ENCODE peak calls at places on chromosome 10, in four cellular contexts. S is IMR-90, W is mesendoderm, M is H9. P is an unnamed sample. For H3K27me3, the result is how much of the 10 kb centered on the place peaks cover.

GRCh38 chr10:35124540-35124939 is 2.1 kb upstream of the CREM start:
- DNase-seq in W (no peak), M (no peak), S (no peak), P (no peak)

GRCh38 chr10:101769541-101770180 is 6.3 kb downstream of the FGF8 start:
- DNase-seq in M (no peak), W (no peak), S (no peak), P (no peak)

GRCh38 chr10:47347303-47347675 is 874 bp upstream of the RBP3 start:
- DNase-seq in M (no peak), S (no peak), W (no peak), P (no peak)

GRCh38 chr10:74103560-74104248 is 46.9 kb downstream of the AP3M1 start:
- DNase-seq in S (peak), W (peak), M (no peak), P (no peak)

GRCh38 chr10:31605846-31606543 is 287.0 kb downstream of the ZEB1 start:
- DNase-seq in S (no peak), M (no peak), W (no peak), P (no peak)

GRCh38 chr10:93088466-93088865 is 14.8 kb downstream of the CYP26A1 start:
- DNase-seq in M (no peak), W (no peak), S (no peak), P (no peak)

GRCh38 chr10:114081911-114082583 is 38.4 kb downstream of the ADRB1 start:
- DNase-seq in W (no peak), M (no peak), S (no peak), P (no peak)

GRCh38 chr10:75238182-75239180 is 2.7 kb upstream of the COMTD1 start:
- DNase-seq in S (no peak), M (peak), W (peak), P (no peak)

GRCh38 chr10:111116762-111117445 is 40.1 kb downstream of the ADRA2A start:
- DNase-seq in W (no peak), S (no peak), M (peak), P (no peak)

GRCh38 chr10:99966306-99966705 is 43.4 kb downstream of the DNMBP start:
- DNase-seq in W (peak), M (no peak), S (peak), P (peak)

GRCh38 chr10:74825371-74826141 is 844 bp upstream of the KAT6B start:
- DNase-seq in M (no peak), W (no peak), S (no peak), P (no peak)

GRCh38 chr10:9015005-9015404 is 960.5 kb downstream of the GATA3 start:
- DNase-seq in S (no peak), W (no peak), M (no peak), P (no peak)

GRCh38 chr10:88205842-88206446 is 342.5 kb downstream of the PTEN start:
- DNase-seq in W (no peak), S (no peak), M (no peak), P (no peak)

GRCh38 chr10:76337641-76338040 is 906.2 kb downstream of the LRMDA start:
- DNase-seq in S (peak), W (no peak), M (no peak), P (no peak)

GRCh38 chr10:112650588-112651030 is 203.6 kb downstream of the VTI1A start:
- DNase-seq in M (no peak), S (peak), W (no peak), P (no peak)

GRCh38 chr10:65350619-65351018 is 1575.2 kb upstream of the LRRTM3 start:
- DNase-seq in M (no peak), W (no peak), S (no peak), P (no peak)

GRCh38 chr10:99548041-99548530 is 15.3 kb downstream of the NKX2-3 start:
- DNase-seq in W (peak), S (peak), M (peak), P (no peak)

GRCh38 chr10:50271564-50272250 is 20.4 kb upstream of the ASAH2 start:
- DNase-seq in S (no peak), M (no peak), W (peak), P (no peak)

GRCh38 chr10:61935085-61935484 is 33.6 kb downstream of the ARID5B start:
- DNase-seq in W (no peak), S (no peak), M (no peak), P (no peak)

GRCh38 chr10:6177880-6178281 is 24.9 kb upstream of the PFKFB3 start:
- DNase-seq in M (no peak), W (no peak), S (no peak), P (no peak)

GRCh38 chr10:103739039-103739764 is 116.2 kb downstream of the SH3PXD2A start:
- DNase-seq in W (peak), M (no peak), S (peak), P (peak)

GRCh38 chr10:71234017-71234894 is 21.9 kb downstream of the UNC5B start:
- DNase-seq in W (peak), M (no peak), S (no peak), P (no peak)

DNA sequence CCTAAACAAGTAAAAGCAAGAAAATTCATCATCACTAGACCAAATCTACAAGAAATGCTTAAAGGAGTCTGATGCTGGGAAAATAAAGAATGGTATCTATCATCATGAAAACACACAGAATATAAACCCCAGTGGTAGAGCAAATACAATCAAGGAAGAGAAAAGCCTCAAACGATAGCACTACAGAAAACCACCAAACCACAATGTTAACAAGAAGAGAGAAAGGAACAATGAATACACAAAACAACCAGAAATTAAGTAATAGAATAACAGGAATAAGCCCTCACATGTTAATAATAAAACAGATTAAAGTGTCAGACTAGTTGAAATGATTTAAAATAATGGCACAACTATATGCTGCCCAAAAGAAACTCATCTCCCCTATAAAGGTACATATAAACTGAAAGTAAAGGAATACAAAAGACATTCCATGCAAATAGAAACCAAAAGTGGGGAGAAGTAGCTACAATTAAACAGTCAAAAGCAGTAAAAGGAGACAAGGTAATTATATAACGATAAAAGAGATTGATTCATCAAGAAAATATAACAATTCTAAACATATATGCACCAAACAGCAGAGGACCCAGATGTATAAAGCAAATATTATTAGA is 77.3 kb downstream of the JMJD1C start:
- DNase-seq in S (peak), W (no peak), M (no peak), P (no peak)
- H2BK5ac ChIP-seq in S (no peak), W (no peak), M (no peak), P (no peak)

GRCh38 chr10:1774796-1775195 is 37.5 kb upstream of the ADARB2 start:
- DNase-seq in S (no peak), M (peak), W (peak), P (no peak)

GRCh38 chr10:1776127-1776662 is 38.9 kb upstream of the ADARB2 start:
- DNase-seq in S (no peak), M (no peak), W (no peak), P (no peak)

GRCh38 chr10:1782841-1783240 is 45.5 kb upstream of the ADARB2 start:
- DNase-seq in W (no peak), S (no peak), M (no peak), P (no peak)

GRCh38 chr10:1779796-1780195 is 42.5 kb upstream of the ADARB2 start:
- DNase-seq in W (no peak), S (no peak), M (no peak), P (no peak)

GRCh38 chr10:1778570-1778969 is 41.2 kb upstream of the ADARB2 start:
- DNase-seq in S (no peak), M (no peak), W (no peak), P (no peak)
- H3K27me3 ChIP-seq in S (under half), M (under half), W (under half), P (under half)

GRCh38 chr10:63462442-63462841 is 3.3 kb downstream of the JMJD1C start:
- DNase-seq in S (no peak), M (no peak), W (no peak), P (no peak)

GRCh38 chr10:63464402-63465292 is 1.1 kb downstream of the JMJD1C start:
- DNase-seq in S (peak), M (no peak), W (no peak), P (peak)

GRCh38 chr10:63466168-63466935 is 575 bp upstream of the JMJD1C start:
- DNase-seq in M (peak), W (peak), S (peak), P (peak)

GRCh38 chr10:63467833-63468232 is 2.1 kb upstream of the JMJD1C start:
- DNase-seq in S (peak), W (no peak), M (no peak), P (no peak)

GRCh38 chr10:63465293-63466167 is at the start of gene JMJD1C:
- DNase-seq in S (peak), W (peak), M (peak), P (peak)
- H2BK5ac ChIP-seq in S (peak), W (peak), M (no peak), P (peak)

GRCh38 chr10:66942407-66942806 is 16.6 kb downstream of the LRRTM3 start:
- DNase-seq in S (no peak), W (no peak), M (no peak), P (no peak)

GRCh38 chr10:66943590-66943989 is 17.8 kb downstream of the LRRTM3 start:
- DNase-seq in M (no peak), W (no peak), S (no peak), P (no peak)

GRCh38 chr10:66940950-66941349 is 15.1 kb downstream of the LRRTM3 start:
- DNase-seq in W (no peak), S (no peak), M (no peak), P (no peak)

DNA sequence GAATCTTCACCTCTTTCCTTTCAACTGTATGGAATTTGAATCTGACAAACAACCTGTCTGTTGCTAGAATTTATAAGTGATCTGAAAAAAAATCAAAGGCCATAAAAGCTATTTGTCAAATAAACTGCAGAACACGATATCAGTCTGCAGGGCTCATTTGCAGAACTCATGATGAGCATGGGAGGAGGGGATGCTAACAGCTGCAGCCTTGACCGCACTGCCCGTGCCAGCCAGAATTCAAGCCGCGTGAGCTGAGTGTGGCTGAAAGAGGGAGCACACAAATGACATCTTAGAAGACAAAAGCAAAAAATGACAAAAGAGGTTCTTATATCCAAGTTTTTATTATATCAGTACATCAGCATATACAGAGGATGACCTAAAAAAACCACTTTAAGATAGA is 15.7 kb downstream of the LRRTM3 start:
- DNase-seq in S (no peak), W (no peak), M (no peak), P (no peak)
- H3K27me3 ChIP-seq in S (under half), W (under half), M (under half), P (under half)

DNA sequence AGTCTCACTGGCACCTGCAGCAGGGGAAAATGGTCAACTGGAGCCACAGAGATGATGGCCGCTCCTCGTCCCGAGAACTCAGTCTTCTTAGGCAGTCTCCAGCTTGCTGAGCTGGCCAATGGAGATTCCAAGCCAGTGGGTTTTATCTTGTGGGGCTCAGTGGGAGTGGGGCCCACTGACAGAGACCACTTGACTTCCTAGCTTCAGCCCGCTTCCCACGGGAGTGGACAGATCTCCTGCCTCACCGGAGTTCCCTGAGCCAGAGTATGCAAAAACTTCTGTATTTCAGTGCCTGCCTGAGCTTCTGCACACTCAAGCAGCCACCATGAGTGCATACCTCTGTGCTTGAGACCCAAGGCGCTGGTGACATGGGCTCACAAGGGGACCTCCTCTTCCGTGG is 105.8 kb downstream of the ZWINT start:
- DNase-seq in S (no peak), M (no peak), W (no peak), P (no peak)
- H2BK5ac ChIP-seq in S (no peak), M (no peak), W (no peak), P (no peak)

DNA sequence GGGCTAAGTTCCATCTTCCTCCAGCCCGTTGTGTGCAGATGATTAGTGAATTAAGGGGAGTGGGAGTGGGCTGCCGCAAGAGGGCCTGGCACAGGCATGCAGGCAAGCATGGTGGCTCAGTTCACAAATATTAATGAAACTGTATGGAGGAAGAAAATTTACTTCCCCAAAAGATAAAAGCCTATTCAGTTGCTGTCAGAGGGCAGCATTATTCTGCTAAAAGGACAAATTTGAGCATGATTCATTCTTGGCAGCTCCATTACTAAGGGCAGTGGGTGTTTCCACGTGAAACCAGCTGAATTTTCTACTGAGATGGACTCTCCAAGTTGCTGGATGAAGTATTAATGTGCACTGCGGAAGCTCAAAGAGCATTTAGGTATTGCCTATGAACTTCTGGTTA is 90.9 kb upstream of the WDR11 start:
- DNase-seq in W (no peak), M (no peak), S (no peak), P (no peak)
- H3K27me3 ChIP-seq in W (under half), M (under half), S (under half), P (under half)

GRCh38 chr10:69360485-69361302 is 56.0 kb downstream of the TACR2 start:
- DNase-seq in S (peak), M (no peak), W (no peak), P (no peak)
- H2BK5ac ChIP-seq in S (no peak), M (no peak), W (no peak), P (no peak)

P was measured in trophoblast cell.